ENCODE peak calls at places on chromosomes 7 and 10, in five cellular contexts. One of them, this sample, is unnamed.

GRCh38 chr10:90860790-90861189 is 3.0 kb upstream of the HTR7 start:
- DNase-seq in GM12864: no peak
- DNase-seq in fibroblast of lung: no peak
- DNase-seq in tibial nerve: no peak
- DNase-seq in kidney: no peak
- DNase-seq in this sample: no peak

GRCh38 chr10:103613616-103614015 is 120.1 kb downstream of the NEURL1 start:
- DNase-seq in GM12864: no peak
- DNase-seq in fibroblast of lung: no peak
- DNase-seq in tibial nerve: no peak
- DNase-seq in kidney: no peak
- DNase-seq in this sample: no peak

GRCh38 chr7:151462306-151462779 is 22.4 kb upstream of the CRYGN start:
- DNase-seq in GM12864: no peak
- DNase-seq in fibroblast of lung: no peak
- DNase-seq in tibial nerve: no peak
- DNase-seq in kidney: no peak
- DNase-seq in this sample: no peak

GRCh38 chr7:80387634-80388033 is 124.2 kb downstream of the GNAT3 start:
- DNase-seq in GM12864: no peak
- DNase-seq in fibroblast of lung: no peak
- DNase-seq in tibial nerve: no peak
- DNase-seq in kidney: no peak
- DNase-seq in this sample: no peak

GRCh38 chr7:128830231-128831177 is at the start of gene FLNC:
- DNase-seq in GM12864: no peak
- DNase-seq in fibroblast of lung: peak; percentile 73
- DNase-seq in tibial nerve: no peak
- DNase-seq in kidney: peak; percentile 86
- DNase-seq in this sample: no peak

GRCh38 chr10:4372601-4373000 is 453.4 kb upstream of the AKR1E2 start:
- DNase-seq in GM12864: no peak
- DNase-seq in fibroblast of lung: peak; percentile 98
- DNase-seq in tibial nerve: peak; percentile 46
- DNase-seq in kidney: no peak
- DNase-seq in this sample: no peak

GRCh38 chr7:13727279-13727678 is 262.2 kb downstream of the ETV1 start:
- DNase-seq in GM12864: no peak
- DNase-seq in fibroblast of lung: peak; percentile 19
- DNase-seq in tibial nerve: no peak
- DNase-seq in kidney: no peak
- DNase-seq in this sample: no peak

GRCh38 chr10:42995537-42995936 is 81.3 kb upstream of the RET start:
- DNase-seq in GM12864: no peak
- DNase-seq in fibroblast of lung: no peak
- DNase-seq in tibial nerve: no peak
- DNase-seq in kidney: no peak
- DNase-seq in this sample: no peak

GRCh38 chr10:127012769-127013152 is 107.5 kb downstream of the DOCK1 start:
- DNase-seq in GM12864: no peak
- DNase-seq in fibroblast of lung: peak; percentile 33
- DNase-seq in tibial nerve: no peak
- DNase-seq in kidney: peak; percentile 94
- DNase-seq in this sample: no peak

GRCh38 chr7:95209778-95210177 is 114.6 kb downstream of the PON1 start:
- DNase-seq in GM12864: no peak
- DNase-seq in fibroblast of lung: peak; percentile 16
- DNase-seq in tibial nerve: no peak
- DNase-seq in kidney: no peak
- DNase-seq in this sample: no peak

GRCh38 chr10:104734408-104734807 is 93.3 kb downstream of the SORCS3 start:
- DNase-seq in GM12864: no peak
- DNase-seq in fibroblast of lung: no peak
- DNase-seq in tibial nerve: no peak
- DNase-seq in kidney: no peak
- DNase-seq in this sample: no peak

GRCh38 chr10:80596391-80597257 is 58.9 kb downstream of the SH2D4B start:
- DNase-seq in GM12864: no peak
- DNase-seq in fibroblast of lung: peak; percentile 29
- DNase-seq in tibial nerve: no peak
- DNase-seq in kidney: no peak
- DNase-seq in this sample: peak; percentile 72

GRCh38 chr7:94135180-94135579 is 131.0 kb upstream of the BET1 start:
- DNase-seq in GM12864: no peak
- DNase-seq in fibroblast of lung: peak; percentile 13
- DNase-seq in tibial nerve: no peak
- DNase-seq in kidney: no peak
- DNase-seq in this sample: no peak

GRCh38 chr7:17142831-17143541 is 155.5 kb upstream of the AHR start:
- DNase-seq in GM12864: no peak
- DNase-seq in fibroblast of lung: peak; percentile 16
- DNase-seq in tibial nerve: no peak
- DNase-seq in kidney: no peak
- DNase-seq in this sample: no peak

GRCh38 chr10:116752969-116753665 is 10.8 kb upstream of the HSPA12A start:
- DNase-seq in GM12864: no peak
- DNase-seq in fibroblast of lung: no peak
- DNase-seq in tibial nerve: no peak
- DNase-seq in kidney: peak; percentile 75
- DNase-seq in this sample: no peak

GRCh38 chr7:113652501-113652900 is 266.3 kb downstream of the PPP1R3A start:
- DNase-seq in GM12864: no peak
- DNase-seq in fibroblast of lung: peak; percentile 69
- DNase-seq in tibial nerve: no peak
- DNase-seq in kidney: no peak
- DNase-seq in this sample: no peak

GRCh38 chr10:67452892-67453291 is 243.1 kb downstream of the CTNNA3 start:
- DNase-seq in GM12864: no peak
- DNase-seq in fibroblast of lung: no peak
- DNase-seq in tibial nerve: no peak
- DNase-seq in kidney: no peak
- DNase-seq in this sample: no peak

GRCh38 chr10:68153473-68154210 is 44.4 kb downstream of the MYPN start:
- DNase-seq in GM12864: peak; percentile 13
- DNase-seq in fibroblast of lung: peak; percentile 98
- DNase-seq in tibial nerve: no peak
- DNase-seq in kidney: no peak
- DNase-seq in this sample: no peak

GRCh38 chr7:118153551-118154177 is 30.3 kb upstream of the LSM8 start:
- DNase-seq in GM12864: peak; percentile 13
- DNase-seq in fibroblast of lung: peak; percentile 13
- DNase-seq in tibial nerve: peak; percentile 74
- DNase-seq in kidney: no peak
- DNase-seq in this sample: peak; percentile 52

GRCh38 chr10:7700577-7701125 is 2.5 kb upstream of the ITIH2 start:
- DNase-seq in GM12864: no peak
- DNase-seq in fibroblast of lung: peak; percentile 37
- DNase-seq in tibial nerve: no peak
- DNase-seq in kidney: no peak
- DNase-seq in this sample: no peak

GRCh38 chr10:114343623-114344306 is 60.5 kb downstream of the AFAP1L2 start:
- DNase-seq in GM12864: no peak
- DNase-seq in fibroblast of lung: peak; percentile 36
- DNase-seq in tibial nerve: no peak
- DNase-seq in kidney: no peak
- DNase-seq in this sample: no peak

GRCh38 chr7:157020514-157021070 is 10.1 kb upstream of the MNX1 start:
- DNase-seq in GM12864: no peak
- DNase-seq in fibroblast of lung: no peak
- DNase-seq in tibial nerve: no peak
- DNase-seq in kidney: peak; percentile 65
- DNase-seq in this sample: no peak

GRCh38 chr7:108310351-108310750 is 145.9 kb downstream of the NRCAM start:
- DNase-seq in GM12864: no peak
- DNase-seq in fibroblast of lung: peak; percentile 67
- DNase-seq in tibial nerve: no peak
- DNase-seq in kidney: no peak
- DNase-seq in this sample: no peak

GRCh38 chr7:77653572-77653971 is 42.7 kb upstream of the RSBN1L start:
- DNase-seq in GM12864: no peak
- DNase-seq in fibroblast of lung: no peak
- DNase-seq in tibial nerve: no peak
- DNase-seq in kidney: no peak
- DNase-seq in this sample: no peak

GRCh38 chr10:2928219-2928840 is 139.0 kb upstream of the PFKP start:
- DNase-seq in GM12864: peak; percentile 31
- DNase-seq in fibroblast of lung: peak; percentile 44
- DNase-seq in tibial nerve: peak; percentile 61
- DNase-seq in kidney: no peak
- DNase-seq in this sample: peak; percentile 73

GRCh38 chr10:117994771-117995170 is 52.0 kb downstream of the RAB11FIP2 start:
- DNase-seq in GM12864: no peak
- DNase-seq in fibroblast of lung: no peak
- DNase-seq in tibial nerve: no peak
- DNase-seq in kidney: no peak
- DNase-seq in this sample: no peak

GRCh38 chr7:151389096-151389767 is 20.6 kb downstream of the WDR86 start:
- DNase-seq in GM12864: no peak
- DNase-seq in fibroblast of lung: no peak
- DNase-seq in tibial nerve: no peak
- DNase-seq in kidney: peak; percentile 31
- DNase-seq in this sample: no peak

GRCh38 chr10:96699613-96700012 is 20.7 kb downstream of the PIK3AP1 start:
- DNase-seq in GM12864: no peak
- DNase-seq in fibroblast of lung: no peak
- DNase-seq in tibial nerve: no peak
- DNase-seq in kidney: no peak
- DNase-seq in this sample: peak; percentile 45

GRCh38 chr10:96697438-96697837 is 22.9 kb downstream of the PIK3AP1 start:
- DNase-seq in GM12864: no peak
- DNase-seq in fibroblast of lung: no peak
- DNase-seq in tibial nerve: no peak
- DNase-seq in kidney: no peak
- DNase-seq in this sample: no peak

GRCh38 chr10:96703358-96703757 is 17.0 kb downstream of the PIK3AP1 start:
- DNase-seq in GM12864: no peak
- DNase-seq in fibroblast of lung: no peak
- DNase-seq in tibial nerve: no peak
- DNase-seq in kidney: no peak
- DNase-seq in this sample: peak; percentile 45

GRCh38 chr10:96701265-96701664 is 19.0 kb downstream of the PIK3AP1 start:
- DNase-seq in GM12864: no peak
- DNase-seq in fibroblast of lung: no peak
- DNase-seq in tibial nerve: no peak
- DNase-seq in kidney: no peak
- DNase-seq in this sample: peak; percentile 41

GRCh38 chr10:96700477-96701099 is 19.7 kb downstream of the PIK3AP1 start:
- DNase-seq in GM12864: peak; percentile 68
- DNase-seq in fibroblast of lung: no peak
- DNase-seq in tibial nerve: no peak
- DNase-seq in kidney: no peak
- DNase-seq in this sample: peak; percentile 92
- H3K4me3 ChIP-seq in GM12864: peak overlapping the region; percentile 69
- H3K4me3 ChIP-seq in fibroblast of lung: no peak overlapping the region
- H3K4me3 ChIP-seq in tibial nerve: no peak overlapping the region
- H3K4me3 ChIP-seq in kidney: no peak overlapping the region
- H3K4me3 ChIP-seq in this sample: peak overlapping the region; percentile 57

GRCh38 chr7:911791-912480 is 35.6 kb downstream of the GET4 start:
- DNase-seq in GM12864: no peak
- DNase-seq in fibroblast of lung: no peak
- DNase-seq in tibial nerve: no peak
- DNase-seq in kidney: peak; percentile 82
- DNase-seq in this sample: no peak
- TF ChIP-seq CTCF in GM12864: no peak
- TF ChIP-seq CTCF in fibroblast of lung: no peak
- TF ChIP-seq CTCF in tibial nerve: no peak
- TF ChIP-seq CTCF in kidney: no peak
- TF ChIP-seq CTCF in this sample: no peak

DNA sequence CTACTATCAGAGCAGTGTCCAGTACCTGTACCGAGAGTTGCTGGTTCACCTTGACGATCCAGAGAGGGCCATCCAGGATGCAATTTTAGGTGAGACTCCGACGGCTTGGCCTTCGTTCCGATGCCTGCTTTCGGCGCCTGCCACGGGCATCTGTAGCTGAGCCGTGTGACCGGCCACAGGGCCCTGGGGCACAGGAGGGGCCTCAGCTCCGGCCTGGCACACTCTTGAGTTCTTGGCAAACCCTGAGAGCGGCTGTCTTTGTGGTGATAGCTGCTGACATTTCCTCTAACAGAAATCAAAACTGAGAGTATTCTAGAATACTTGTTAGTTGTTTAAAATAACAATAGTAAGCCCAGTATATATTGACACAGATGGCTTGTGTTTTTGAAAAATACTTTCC is 52.2 kb upstream of the SUN1 start:
- DNase-seq in GM12864: no peak
- DNase-seq in fibroblast of lung: no peak
- DNase-seq in tibial nerve: no peak
- DNase-seq in kidney: peak; percentile 80
- DNase-seq in this sample: no peak
- H3K4me3 ChIP-seq in GM12864: no peak overlapping the region
- H3K4me3 ChIP-seq in fibroblast of lung: no peak overlapping the region
- H3K4me3 ChIP-seq in tibial nerve: no peak overlapping the region
- H3K4me3 ChIP-seq in kidney: no peak overlapping the region
- H3K4me3 ChIP-seq in this sample: no peak overlapping the region

GRCh38 chr7:2821842-2822507 is 22.1 kb downstream of the GNA12 start:
- DNase-seq in GM12864: no peak
- DNase-seq in fibroblast of lung: peak; percentile 93
- DNase-seq in tibial nerve: no peak
- DNase-seq in kidney: no peak
- DNase-seq in this sample: peak; percentile 70

GRCh38 chr7:2819954-2820397 is 24.1 kb downstream of the GNA12 start:
- DNase-seq in GM12864: no peak
- DNase-seq in fibroblast of lung: no peak
- DNase-seq in tibial nerve: no peak
- DNase-seq in kidney: no peak
- DNase-seq in this sample: no peak

GRCh38 chr7:2823124-2823523 is 21.0 kb downstream of the GNA12 start:
- DNase-seq in GM12864: no peak
- DNase-seq in fibroblast of lung: no peak
- DNase-seq in tibial nerve: no peak
- DNase-seq in kidney: no peak
- DNase-seq in this sample: no peak

GRCh38 chr7:2820508-2820934 is 23.6 kb downstream of the GNA12 start:
- DNase-seq in GM12864: no peak
- DNase-seq in fibroblast of lung: peak; percentile 95
- DNase-seq in tibial nerve: peak; percentile 84
- DNase-seq in kidney: peak; percentile 89
- DNase-seq in this sample: no peak

DNA sequence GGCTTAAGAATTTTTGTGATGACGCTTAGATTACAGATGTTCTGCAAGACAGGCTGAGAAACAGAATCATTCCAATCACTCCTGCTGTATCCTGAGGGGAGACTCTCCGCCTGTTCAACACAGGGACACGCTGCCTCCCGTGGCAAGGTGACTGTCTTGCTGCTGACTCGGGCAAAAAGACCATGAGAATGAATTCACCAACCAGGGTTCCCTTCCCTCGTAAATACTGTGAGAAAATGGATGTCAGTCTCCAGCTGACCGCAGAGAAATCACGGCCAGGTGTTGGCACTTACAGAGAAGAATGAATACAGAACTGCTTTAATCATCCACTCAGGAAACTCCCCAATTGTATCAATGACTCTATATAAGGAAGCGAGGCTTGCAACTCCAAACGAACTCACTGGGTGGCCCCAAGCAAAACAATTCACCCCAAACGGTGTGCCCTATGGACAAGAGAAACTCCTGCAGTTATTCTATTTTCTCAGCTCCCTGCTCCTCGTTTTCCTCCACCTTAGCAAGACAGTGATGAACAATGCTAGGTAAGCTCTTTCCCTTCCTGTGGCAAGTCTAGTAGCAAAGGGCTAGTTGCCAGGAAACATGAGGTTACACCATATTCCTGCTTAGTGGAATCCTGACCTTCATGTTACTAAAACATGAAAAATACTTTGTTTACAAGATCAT is 22.8 kb downstream of the GNA12 start:
- DNase-seq in GM12864: no peak
- DNase-seq in fibroblast of lung: peak; percentile 91
- DNase-seq in tibial nerve: no peak
- DNase-seq in kidney: no peak
- DNase-seq in this sample: peak; percentile 75
- TF ChIP-seq CTCF in GM12864: no peak
- TF ChIP-seq CTCF in fibroblast of lung: no peak
- TF ChIP-seq CTCF in tibial nerve: no peak
- TF ChIP-seq CTCF in kidney: no peak
- TF ChIP-seq CTCF in this sample: no peak